ENCODE peak calls at places on chromosomes 5 and 9, in four cellular contexts. L, U, M and G are unnamed samples.

GRCh38 chr5:154461531-154461930 is 15.7 kb downstream of the SAP30L start:
- DNase-seq in U (no peak), M (no peak), L (peak; percentile 49), G (no peak)

GRCh38 chr5:51838459-51839253 is 455.4 kb downstream of the ISL1 start:
- DNase-seq in L (no peak), M (no peak), U (no peak), G (no peak)

GRCh38 chr9:78958887-78959286 is 612.9 kb upstream of the TLE4 start:
- DNase-seq in U (no peak), L (no peak), M (no peak), G (no peak)

GRCh38 chr5:172497591-172498255 is 43.4 kb upstream of the SH3PXD2B start:
- DNase-seq in L (no peak), U (no peak), M (no peak), G (no peak)

GRCh38 chr5:176573564-176574296 is 24.6 kb downstream of the CDHR2 start:
- DNase-seq in U (no peak), M (peak; percentile 85), L (peak; percentile 51), G (peak; percentile 57)

GRCh38 chr9:21381752-21382339 is 3.4 kb downstream of the IFNA2 start:
- DNase-seq in L (no peak), M (no peak), U (no peak), G (no peak)

GRCh38 chr9:93065321-93065720 is 6.8 kb downstream of the SUSD3 start:
- DNase-seq in L (no peak), U (no peak), M (no peak), G (no peak)

GRCh38 chr5:173954671-173955605 is 34.0 kb upstream of the C5orf47 start:
- DNase-seq in U (no peak), M (no peak), L (no peak), G (no peak)

GRCh38 chr9:36625006-36625600 is 52.4 kb downstream of the MELK start:
- DNase-seq in L (peak; percentile 71), U (no peak), M (no peak), G (no peak)

GRCh38 chr5:79702606-79703380 is 13.2 kb downstream of the CMYA5 start:
- DNase-seq in U (no peak), M (peak; percentile 37), L (peak; percentile 60), G (peak; percentile 48)

GRCh38 chr5:66472010-66472409 is 124.2 kb upstream of the MAST4 start:
- DNase-seq in L (no peak), M (no peak), U (no peak), G (no peak)

GRCh38 chr9:134770972-134771971 is 109.3 kb upstream of the FCN2 start:
- DNase-seq in U (no peak), M (no peak), L (no peak), G (no peak)

GRCh38 chr5:133289686-133290367 is 238.0 kb downstream of the HSPA4 start:
- DNase-seq in M (no peak), U (peak; percentile 67), L (no peak), G (no peak)

GRCh38 chr9:98538626-98539031 is 170.1 kb downstream of the GABBR2 start:
- DNase-seq in L (no peak), M (no peak), U (no peak), G (no peak)

GRCh38 chr5:121573844-121574243 is 277.8 kb upstream of the FTMT start:
- DNase-seq in U (no peak), M (no peak), L (no peak), G (no peak)

GRCh38 chr9:120265791-120266190 is 314.2 kb downstream of the CDK5RAP2 start:
- DNase-seq in M (no peak), U (no peak), L (peak; percentile 4), G (no peak)

GRCh38 chr5:89929834-89930233 is 479.7 kb downstream of the CETN3 start:
- DNase-seq in L (peak; percentile 42), M (no peak), U (no peak), G (no peak)

GRCh38 chr9:130172858-130173461 is 756 bp downstream of the NCS1 start:
- DNase-seq in L (no peak), U (no peak), M (peak; percentile 43), G (no peak)

GRCh38 chr5:116543501-116543900 is 31.1 kb downstream of the SEMA6A start:
- DNase-seq in L (no peak), U (peak; percentile 17), M (no peak), G (no peak)

GRCh38 chr5:123094227-123094918 is 5.3 kb downstream of the PRDM6 start:
- DNase-seq in L (no peak), U (no peak), M (no peak), G (no peak)

GRCh38 chr5:123093279-123094226 is 4.5 kb downstream of the PRDM6 start:
- DNase-seq in L (no peak), M (no peak), U (no peak), G (no peak)

GRCh38 chr5:123097483-123097870 is 8.4 kb downstream of the PRDM6 start:
- DNase-seq in U (no peak), L (no peak), M (no peak), G (no peak)

GRCh38 chr5:123095694-123096120 is 6.7 kb downstream of the PRDM6 start:
- DNase-seq in L (no peak), M (no peak), U (no peak), G (no peak)

GRCh38 chr5:123094919-123095693 is 6.1 kb downstream of the PRDM6 start:
- DNase-seq in M (no peak), L (no peak), U (no peak), G (peak; percentile 56)
- TF ChIP-seq CTCF in M (no peak), L (no peak), U (no peak), G (peak; percentile 22)

DNA sequence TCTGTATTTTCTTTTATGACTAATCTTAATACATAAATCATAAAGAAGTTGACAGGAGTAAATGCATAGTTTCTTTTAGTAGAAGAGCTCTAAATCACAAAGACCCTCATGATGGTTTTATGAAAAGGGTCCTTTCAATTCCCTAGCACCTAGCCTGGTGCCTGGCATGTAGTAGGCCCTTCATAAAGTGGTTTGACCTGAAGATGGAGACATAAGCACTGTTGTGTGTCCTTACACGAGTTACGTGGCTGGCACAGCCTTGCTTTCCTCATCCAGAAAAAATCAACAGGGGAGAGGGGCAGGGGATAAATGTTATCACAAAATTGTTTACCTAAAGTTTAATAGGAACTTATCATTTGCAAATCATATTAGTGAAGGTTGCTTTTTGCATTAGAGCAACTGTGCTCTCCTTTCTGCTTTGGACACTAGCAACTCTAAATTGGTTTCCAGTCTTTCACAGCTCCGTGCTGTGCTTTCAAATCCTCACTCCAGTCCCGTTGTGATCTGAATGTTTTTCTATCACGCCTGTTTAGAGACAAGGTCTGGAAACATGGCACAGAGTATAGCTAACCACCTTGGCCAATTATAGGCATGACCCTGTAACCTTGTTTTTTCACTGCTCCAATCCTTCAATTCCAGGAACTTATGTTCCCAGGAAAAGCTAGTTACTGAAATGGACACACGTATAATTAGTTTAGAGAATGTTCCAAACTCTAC is 55.7 kb downstream of the ARL15 start:
- DNase-seq in L (peak; percentile 28), U (no peak), M (no peak), G (no peak)
- TF ChIP-seq CTCF in L (peak; percentile 13), U (no peak), M (no peak), G (no peak)

DNA sequence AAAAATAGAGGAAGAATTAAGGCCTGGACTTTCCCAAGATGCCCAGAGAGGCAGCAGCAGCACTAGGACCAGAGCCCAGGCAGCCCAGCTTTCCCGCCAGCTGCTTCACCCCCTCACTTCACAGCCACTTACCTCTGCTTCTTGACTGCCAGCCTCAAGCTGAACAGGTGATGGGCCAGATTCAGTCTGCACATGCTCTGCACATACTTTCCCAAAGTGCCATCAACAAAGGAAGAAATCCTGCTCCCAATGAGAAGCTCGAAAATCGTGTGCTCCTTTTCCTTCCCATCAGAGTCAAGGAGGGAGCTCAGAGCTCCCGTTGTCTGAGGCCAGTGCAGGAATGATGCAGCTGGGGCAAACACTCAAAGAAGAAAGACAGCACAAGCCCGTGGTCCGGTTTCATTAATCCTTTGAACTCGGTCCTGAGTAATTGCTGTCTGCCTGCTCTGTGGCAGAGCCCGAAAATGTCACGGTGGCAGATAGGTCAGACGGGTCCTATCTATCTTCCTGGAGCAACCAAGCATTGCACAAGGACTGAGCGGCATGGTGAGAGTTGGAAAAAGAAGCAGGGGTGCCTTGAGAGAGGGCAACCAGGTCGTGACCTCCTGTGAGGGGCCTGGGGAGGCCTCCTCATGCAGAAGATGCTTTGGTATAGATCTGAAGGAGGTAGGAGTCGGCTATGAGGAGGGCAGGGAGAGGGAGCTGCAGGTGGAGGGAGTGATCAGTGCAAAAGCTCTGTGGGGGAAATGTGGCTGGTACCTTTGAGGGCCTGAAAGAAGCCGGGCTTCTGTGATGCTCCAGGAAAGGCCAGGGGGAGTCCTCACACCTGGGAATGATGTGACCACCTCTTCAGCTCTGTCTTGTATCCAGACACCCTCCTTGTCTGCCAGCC is 3.8 kb upstream of the SLC25A48 start:
- DNase-seq in U (no peak), L (no peak), M (no peak), G (no peak)
- TF ChIP-seq CTCF in U (no peak), L (no peak), M (no peak), G (peak; percentile 37)

GRCh38 chr5:72074238-72074637 is 33.0 kb upstream of the MAP1B start:
- DNase-seq in L (no peak), U (no peak), M (no peak), G (no peak)

GRCh38 chr5:72082048-72082447 is 25.2 kb upstream of the MAP1B start:
- DNase-seq in M (no peak), U (no peak), L (no peak), G (no peak)

GRCh38 chr5:72076901-72077300 is 30.4 kb upstream of the MAP1B start:
- DNase-seq in U (no peak), M (no peak), L (no peak), G (no peak)

GRCh38 chr5:72077390-72077789 is 29.9 kb upstream of the MAP1B start:
- DNase-seq in M (no peak), U (no peak), L (no peak), G (no peak)

DNA sequence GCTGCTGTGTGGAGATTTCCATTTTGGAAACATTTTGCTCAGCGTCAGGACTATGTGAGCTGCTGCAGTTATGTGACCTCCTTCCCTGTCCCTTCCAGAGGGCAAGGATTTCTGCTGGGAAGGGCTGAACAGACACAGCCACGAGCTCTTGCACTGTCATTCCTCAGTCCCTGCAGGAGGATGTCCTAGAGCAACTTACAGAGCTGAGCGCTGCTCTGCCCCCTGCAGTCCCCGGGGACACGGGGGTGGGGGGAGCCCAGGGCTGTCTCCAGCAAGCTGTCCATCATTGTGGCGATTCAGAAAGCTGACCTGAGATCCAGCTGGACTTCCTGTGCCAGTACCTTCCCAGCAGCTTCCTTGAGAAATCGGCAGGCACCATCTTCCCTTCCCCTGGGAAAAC is 28.0 kb upstream of the MAP1B start:
- DNase-seq in L (no peak), U (no peak), M (no peak), G (no peak)
- TF ChIP-seq CTCF in L (no peak), U (no peak), M (no peak), G (no peak)

DNA sequence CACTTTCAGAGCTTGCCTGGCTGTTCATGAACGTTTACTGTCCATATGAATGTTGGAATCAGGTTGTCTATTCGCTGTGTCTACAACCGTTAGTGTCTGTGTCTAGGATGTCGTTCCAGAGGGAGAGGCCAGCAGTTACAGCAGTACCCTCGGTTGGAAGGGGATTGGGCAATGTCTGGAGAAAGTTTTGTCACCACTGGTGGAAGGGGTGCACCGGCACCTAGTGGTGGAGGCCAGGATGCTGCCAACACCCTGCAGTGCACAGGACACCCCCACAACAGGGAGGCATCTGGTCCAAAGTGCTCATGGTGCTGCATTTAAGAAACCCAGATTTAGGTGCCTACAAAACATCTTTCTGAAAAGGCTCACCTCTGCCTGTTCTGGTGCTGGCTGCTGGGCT is 220.7 kb downstream of the FANCC start:
- DNase-seq in M (no peak), L (no peak), U (no peak), G (no peak)
- TF ChIP-seq CTCF in M (no peak), L (peak; percentile 2), U (no peak), G (no peak)

GRCh38 chr5:83586874-83587776 is 115.6 kb downstream of the VCAN start:
- DNase-seq in L (peak; percentile 31), M (no peak), U (no peak), G (no peak)
- TF ChIP-seq CTCF in L (no peak), M (no peak), U (no peak), G (no peak)